ENCODE peak calls at places on chromosome 10, in four cellular contexts. B is GM23338, U is HCT116, Z is OCI-LY7. P is an unnamed sample. For H3K9me2, the result is how much of the 10 kb centered on the place peaks cover.

GRCh38 chr10:78755075-78755695 is 313.6 kb upstream of the ZMIZ1 start:
- DNase-seq in Z (no peak), U (no peak), B (no peak), P (no peak)

GRCh38 chr10:24000271-24000813 is 208.6 kb upstream of the KIAA1217 start:
- DNase-seq in U (no peak), B (no peak), Z (no peak), P (no peak)

GRCh38 chr10:44949127-44949802 is 10.3 kb upstream of the RASSF4 start:
- DNase-seq in B (peak), U (no peak), Z (no peak), P (no peak)

GRCh38 chr10:1465993-1466764 is 271.1 kb downstream of the ADARB2 start:
- DNase-seq in B (no peak), Z (no peak), U (no peak), P (no peak)

GRCh38 chr10:115772606-115773005 is 500.4 kb downstream of the GFRA1 start:
- DNase-seq in B (no peak), U (no peak), Z (no peak), P (no peak)

GRCh38 chr10:88232029-88232895 is 350.9 kb downstream of the RNLS start:
- DNase-seq in Z (no peak), U (no peak), B (no peak), P (no peak)

GRCh38 chr10:94443549-94443948 is 41.2 kb downstream of the TBC1D12 start:
- DNase-seq in B (no peak), Z (no peak), U (no peak), P (no peak)

GRCh38 chr10:112980908-112981307 is 30.9 kb downstream of the TCF7L2 start:
- DNase-seq in U (no peak), Z (no peak), B (no peak), P (no peak)

GRCh38 chr10:19347592-19347991 is 299.0 kb downstream of the MALRD1 start:
- DNase-seq in Z (no peak), B (peak), U (no peak), P (no peak)

GRCh38 chr10:63120554-63120953 is 12.6 kb upstream of the NRBF2 start:
- DNase-seq in Z (no peak), U (no peak), B (no peak), P (no peak)

GRCh38 chr10:58424176-58424575 is 39.0 kb downstream of the TFAM start:
- DNase-seq in Z (no peak), B (no peak), U (no peak), P (no peak)

GRCh38 chr10:122130474-122131110 is 140.5 kb upstream of the BTBD16 start:
- DNase-seq in U (no peak), Z (no peak), B (no peak), P (no peak)

GRCh38 chr10:42980553-42981357 is 96.1 kb upstream of the RET start:
- DNase-seq in U (no peak), B (no peak), Z (no peak), P (no peak)

GRCh38 chr10:61157182-61157581 is 213.2 kb upstream of the RHOBTB1 start:
- DNase-seq in U (no peak), Z (no peak), B (no peak), P (no peak)

GRCh38 chr10:122264442-122264841 is 6.7 kb upstream of the BTBD16 start:
- DNase-seq in Z (no peak), B (no peak), U (no peak), P (no peak)

GRCh38 chr10:33306126-33306525 is 28.3 kb downstream of the NRP1 start:
- DNase-seq in U (no peak), B (no peak), Z (no peak), P (no peak)

GRCh38 chr10:71472466-71472865 is 75.7 kb downstream of the CDH23 start:
- DNase-seq in B (no peak), Z (no peak), U (no peak), P (no peak)

GRCh38 chr10:4067552-4068254 is 282.7 kb upstream of the KLF6 start:
- DNase-seq in Z (no peak), U (no peak), B (no peak), P (no peak)

GRCh38 chr10:116699783-116700150 is 42.6 kb downstream of the HSPA12A start:
- DNase-seq in B (no peak), U (no peak), Z (no peak), P (no peak)

GRCh38 chr10:23512355-23513058 is 73.6 kb downstream of the OTUD1 start:
- DNase-seq in B (no peak), Z (no peak), U (peak), P (no peak)

GRCh38 chr10:25028711-25029110 is 12.3 kb downstream of the THNSL1 start:
- DNase-seq in U (no peak), Z (no peak), B (no peak), P (no peak)

GRCh38 chr10:17276756-17277424 is 48.8 kb downstream of the VIM start:
- DNase-seq in U (no peak), Z (no peak), B (no peak), P (no peak)

GRCh38 chr10:133096616-133097269 is 9.0 kb downstream of the ADGRA1 start:
- DNase-seq in U (no peak), Z (no peak), B (no peak), P (no peak)

GRCh38 chr10:34687434-34688205 is 127.5 kb downstream of the PARD3 start:
- DNase-seq in Z (no peak), B (no peak), U (no peak), P (no peak)

GRCh38 chr10:794382-794956 is 105.0 kb upstream of the DIP2C start:
- DNase-seq in Z (no peak), U (no peak), B (peak), P (no peak)

GRCh38 chr10:69220510-69220909 is 378 bp downstream of the HKDC1 start:
- DNase-seq in U (no peak), B (no peak), Z (no peak), P (no peak)

GRCh38 chr10:76643465-76643864 is 994.1 kb downstream of the KCNMA1 start:
- DNase-seq in B (no peak), U (no peak), Z (no peak), P (no peak)

GRCh38 chr10:71638577-71639411 is 80.8 kb downstream of the C10orf105 start:
- DNase-seq in U (no peak), B (no peak), Z (peak), P (no peak)

GRCh38 chr10:48549236-48549635 is 55.6 kb downstream of the ARHGAP22 start:
- DNase-seq in B (no peak), Z (no peak), U (no peak), P (no peak)

GRCh38 chr10:48547981-48548380 is 56.9 kb downstream of the ARHGAP22 start:
- DNase-seq in B (no peak), Z (no peak), U (no peak), P (no peak)

GRCh38 chr10:48550071-48550691 is 54.7 kb downstream of the ARHGAP22 start:
- DNase-seq in U (no peak), B (no peak), Z (no peak), P (no peak)

GRCh38 chr10:48547061-48547895 is 57.6 kb downstream of the ARHGAP22 start:
- DNase-seq in U (no peak), Z (no peak), B (no peak), P (no peak)

GRCh38 chr10:48548531-48549135 is 56.2 kb downstream of the ARHGAP22 start:
- DNase-seq in U (no peak), Z (no peak), B (no peak), P (no peak)
- H3K9me2 ChIP-seq in U (under half), Z (under half), B (under half), P (under half)

DNA sequence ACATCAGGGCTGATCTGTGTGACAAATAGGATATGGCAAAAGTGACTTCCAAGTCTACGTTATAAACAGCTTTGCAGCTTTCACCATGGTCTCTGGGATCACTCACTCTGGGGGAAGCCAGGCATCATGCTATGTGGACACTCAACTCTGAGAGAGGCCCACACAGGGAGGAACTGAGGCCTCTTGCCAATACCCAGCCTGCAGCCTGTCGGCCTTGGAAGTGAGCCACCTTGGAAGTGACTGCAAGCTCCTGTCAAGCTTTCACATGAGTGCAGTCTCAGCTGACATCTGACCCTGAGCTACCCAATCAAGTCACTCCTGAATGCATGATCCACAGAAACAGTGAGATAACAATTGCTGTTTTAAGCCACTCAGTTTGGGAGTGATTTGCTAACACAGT is 56.5 kb downstream of the MMRN2 start:
- DNase-seq in B (no peak), U (no peak), Z (no peak), P (no peak)
- H3K27ac ChIP-seq in B (peak), U (no peak), Z (no peak), P (no peak)

DNA sequence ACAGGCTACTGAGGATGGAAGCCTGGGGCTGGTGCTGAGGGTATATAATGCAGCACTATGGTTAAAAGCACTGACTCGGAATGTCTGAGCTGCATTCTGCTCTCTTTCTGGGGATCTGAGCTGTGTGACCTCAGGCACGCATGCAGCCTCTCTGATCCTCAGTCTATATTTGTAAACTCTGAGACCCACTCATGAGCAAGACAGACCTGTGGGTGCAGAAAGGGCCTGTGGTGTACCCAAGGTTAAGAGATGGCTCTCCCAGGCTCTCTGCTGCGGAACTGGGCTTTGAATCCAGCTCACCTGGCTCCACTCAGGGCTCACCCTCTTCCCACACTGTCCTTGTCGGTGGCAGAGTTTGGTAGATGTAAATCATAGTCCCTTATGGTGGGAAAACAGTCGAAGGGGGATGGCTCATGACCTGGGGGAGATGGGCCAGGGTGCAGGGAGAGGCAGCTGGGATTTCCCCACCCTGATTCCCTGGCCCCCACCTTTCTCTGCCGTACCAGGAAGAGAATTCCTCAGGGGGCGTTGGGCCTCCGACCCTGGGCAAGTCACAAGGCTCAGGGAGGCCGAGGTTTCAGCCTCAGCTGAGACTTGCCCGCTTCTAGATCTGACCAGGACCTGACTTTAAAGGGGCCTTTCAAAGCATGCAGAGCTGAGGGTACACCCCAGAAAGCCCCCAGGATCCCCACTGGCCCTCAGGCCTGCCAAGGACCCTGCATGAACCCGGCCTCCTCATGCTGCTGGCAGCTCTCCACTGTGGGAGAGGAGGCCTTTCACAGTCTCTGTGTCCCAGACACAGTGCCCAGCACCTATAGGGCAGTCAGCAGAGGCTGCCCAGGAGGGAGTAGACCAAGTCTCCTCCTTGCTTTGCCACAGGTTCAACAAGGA is 89.7 kb downstream of the CHST15 start:
- DNase-seq in U (no peak), B (no peak), Z (no peak), P (no peak)
- H3K9me2 ChIP-seq in U (under half), B (under half), Z (under half), P (under half)

DNA sequence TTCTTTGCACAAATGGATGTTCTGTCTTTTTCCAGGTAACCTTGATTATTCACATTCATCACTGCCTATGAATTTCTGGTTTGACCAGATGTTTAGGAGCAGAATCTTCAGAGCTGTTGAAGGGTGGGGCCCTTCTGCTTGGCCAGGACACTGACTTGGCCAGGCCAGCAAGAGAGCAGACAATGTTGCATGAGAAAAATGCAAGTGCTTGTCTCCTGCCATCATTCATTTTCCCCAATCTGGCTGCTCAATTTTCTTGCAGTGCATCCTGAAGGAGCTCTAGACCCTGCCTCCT is 1.6 kb upstream of the BLNK start:
- DNase-seq in B (no peak), U (no peak), Z (no peak), P (no peak)
- H3K27ac ChIP-seq in B (no peak), U (no peak), Z (peak), P (peak)

GRCh38 chr10:11282661-11283060 is 265.0 kb downstream of the CELF2 start:
- DNase-seq in Z (no peak), U (no peak), B (no peak), P (no peak)
- H3K9me2 ChIP-seq in Z (under half), U (under half), B (under half), P (under half)